ENCODE peak calls at places on chromosomes 1 and 21, in six cellular contexts. R, G, F, Q, Y and P are unnamed samples.

GRCh38 chr1:224168859-224169380 is 14.1 kb upstream of the DEGS1 start:
- DNase-seq in Y (no peak), Q (no peak), R (no peak), G (no peak), F (peak), P (peak)

GRCh38 chr1:5983361-5984103 is 8.7 kb downstream of the NPHP4 start:
- DNase-seq in Y (no peak), F (no peak), G (no peak), Q (peak), R (no peak), P (no peak)

GRCh38 chr21:18164483-18164882 is 80.2 kb upstream of the CHODL start:
- DNase-seq in F (no peak), R (no peak), Q (no peak), G (no peak), Y (no peak), P (no peak)

GRCh38 chr1:214551436-214552173 is at the start of gene PTPN14:
- DNase-seq in F (peak), Q (peak), Y (no peak), R (peak), G (no peak), P (peak)

GRCh38 chr1:150696995-150697927 is at the start of gene GOLPH3L:
- DNase-seq in F (peak), G (peak), Q (peak), Y (peak), R (peak), P (peak)

GRCh38 chr1:209527993-209528392 is 55.5 kb upstream of the CAMK1G start:
- DNase-seq in Q (peak), R (no peak), G (no peak), F (no peak), Y (no peak), P (no peak)

GRCh38 chr1:78070758-78071157 is 25.0 kb downstream of the GIPC2 start:
- DNase-seq in Q (peak), G (no peak), R (no peak), Y (no peak), F (no peak), P (no peak)

GRCh38 chr21:28754127-28754611 is 238.5 kb downstream of the LTN1 start:
- DNase-seq in G (no peak), R (peak), F (peak), Q (no peak), Y (no peak), P (peak)

GRCh38 chr1:65407875-65408274 is 12.6 kb upstream of the LEPR start:
- DNase-seq in G (no peak), Y (no peak), R (no peak), F (no peak), Q (no peak), P (no peak)

GRCh38 chr1:61392417-61393242 is 310.3 kb downstream of the NFIA start:
- DNase-seq in Q (no peak), F (no peak), R (no peak), G (no peak), Y (no peak), P (no peak)

GRCh38 chr1:155499263-155499662 is 63.3 kb downstream of the ASH1L start:
- DNase-seq in Q (peak), Y (no peak), F (no peak), R (no peak), G (no peak), P (no peak)

GRCh38 chr1:55612988-55613387 is 397.8 kb upstream of the USP24 start:
- DNase-seq in Q (no peak), Y (no peak), G (no peak), F (no peak), R (no peak), P (no peak)

GRCh38 chr1:90707363-90707710 is 9.8 kb downstream of the BARHL2 start:
- DNase-seq in G (no peak), R (no peak), Y (no peak), Q (peak), F (peak), P (peak)

GRCh38 chr1:151142411-151143056 is 3.9 kb downstream of the SEMA6C start:
- DNase-seq in Y (no peak), Q (no peak), F (no peak), G (no peak), R (no peak), P (no peak)

GRCh38 chr1:33140153-33141149 is 41.4 kb downstream of the TRIM62 start:
- DNase-seq in F (no peak), Y (no peak), G (no peak), Q (peak), R (no peak), P (no peak)

GRCh38 chr1:93907718-93908117 is 1.5 kb downstream of the GCLM start:
- DNase-seq in F (peak), R (peak), Q (peak), G (peak), Y (no peak), P (no peak)

GRCh38 chr1:89085781-89086180 is 20.8 kb upstream of the GBP1 start:
- DNase-seq in Q (peak), Y (no peak), R (no peak), F (no peak), G (peak), P (peak)

GRCh38 chr21:46028547-46029200 is 47.1 kb downstream of the COL6A1 start:
- DNase-seq in R (no peak), Q (no peak), G (no peak), F (no peak), Y (no peak), P (no peak)

GRCh38 chr1:48470506-48470905 is 1.5 kb downstream of the SPATA6 start:
- DNase-seq in Q (peak), R (peak), Y (no peak), G (peak), F (peak), P (no peak)

GRCh38 chr1:22309572-22309971 is 142.1 kb upstream of the ZBTB40 start:
- DNase-seq in F (no peak), R (no peak), Y (no peak), G (no peak), Q (no peak), P (no peak)

GRCh38 chr1:91450260-91450659 is 45.6 kb upstream of the HFM1 start:
- DNase-seq in Y (no peak), R (no peak), Q (no peak), F (no peak), G (no peak), P (peak)

GRCh38 chr21:43659136-43660000 is at the start of the genes HSF2BP and RRP1B:
- DNase-seq in G (peak), F (peak), R (peak), Q (peak), Y (peak), P (peak)

GRCh38 chr1:224312025-224312424 is 17.9 kb downstream of the NVL start:
- DNase-seq in Y (no peak), G (no peak), R (no peak), F (no peak), Q (no peak), P (no peak)

GRCh38 chr21:15442743-15443142 is 287.0 kb upstream of the USP25 start:
- DNase-seq in G (no peak), Q (no peak), R (no peak), F (no peak), Y (no peak), P (no peak)

GRCh38 chr1:70324683-70325082 is 29.8 kb downstream of the ANKRD13C start:
- DNase-seq in Q (no peak), Y (no peak), G (no peak), F (no peak), R (no peak), P (peak)

GRCh38 chr1:237713886-237714285 is 176.8 kb downstream of the ZP4 start:
- DNase-seq in Y (no peak), G (peak), F (no peak), R (no peak), Q (no peak), P (no peak)

GRCh38 chr1:200488375-200489165 is 78.7 kb upstream of the ZNF281 start:
- DNase-seq in Y (no peak), Q (peak), G (peak), R (no peak), F (no peak), P (peak)

GRCh38 chr1:234661249-234661928 is 51.4 kb upstream of the IRF2BP2 start:
- DNase-seq in Q (no peak), R (no peak), F (no peak), G (no peak), Y (no peak), P (no peak)

GRCh38 chr1:93735722-93736121 is 54.1 kb upstream of the BCAR3 start:
- DNase-seq in Y (no peak), Q (peak), R (no peak), F (no peak), G (no peak), P (peak)

GRCh38 chr1:90176530-90176929 is 181.6 kb downstream of the ZNF326 start:
- DNase-seq in Y (no peak), G (no peak), Q (no peak), R (no peak), F (no peak), P (peak)

GRCh38 chr1:52268372-52268771 is 97.6 kb downstream of the CC2D1B start:
- DNase-seq in Q (peak), R (no peak), F (no peak), G (no peak), Y (no peak), P (peak)

GRCh38 chr1:166273618-166274017 is 106.8 kb upstream of the FAM78B start:
- DNase-seq in Y (no peak), G (no peak), Q (no peak), F (no peak), R (no peak), P (no peak)

GRCh38 chr1:63888984-63889383 is 115.2 kb downstream of the ROR1 start:
- DNase-seq in F (no peak), Q (peak), G (no peak), Y (no peak), R (no peak), P (no peak)

GRCh38 chr1:117676615-117677130 is 70.8 kb downstream of the TENT5C start:
- DNase-seq in F (peak), Y (no peak), G (no peak), Q (no peak), R (no peak), P (no peak)

GRCh38 chr1:37410815-37411214 is 63.6 kb upstream of the ZC3H12A start:
- DNase-seq in F (no peak), Y (no peak), R (no peak), G (no peak), Q (peak), P (peak)

GRCh38 chr1:159944623-159945455 is 574 bp downstream of the IGSF9 start:
- DNase-seq in Q (no peak), R (no peak), F (no peak), Y (no peak), G (no peak), P (no peak)